ENCODE peak calls at places on chromosomes 16 and 17, in four cellular contexts. X, L, N and S are unnamed samples.

GRCh38 chr17:75649687-75650086 is 16.5 kb downstream of the SMIM5 start:
- DNase-seq in L (no peak), X (no peak), N (no peak), S (no peak)

GRCh38 chr17:62064029-62064790 is 868 bp downstream of the MED13 start:
- DNase-seq in X (no peak), N (no peak), L (no peak), S (no peak)

GRCh38 chr16:51755039-51755501 is 604.0 kb upstream of the SALL1 start:
- DNase-seq in L (no peak), X (no peak), N (no peak), S (no peak)

GRCh38 chr17:9475259-9475658 is 100.4 kb downstream of the STX8 start:
- DNase-seq in X (no peak), N (no peak), L (no peak), S (no peak)

GRCh38 chr16:68444058-68444657 is 4.2 kb downstream of the SMPD3 start:
- DNase-seq in N (peak; percentile 20), L (no peak), X (no peak), S (no peak)

GRCh38 chr16:12794486-12795399 is 8.9 kb downstream of the CPPED1 start:
- DNase-seq in N (peak; percentile 52), X (no peak), L (no peak), S (no peak)

GRCh38 chr17:78739331-78739853 is 42.7 kb downstream of the CYTH1 start:
- DNase-seq in N (no peak), L (no peak), X (no peak), S (no peak)

GRCh38 chr16:25707982-25708583 is 16.3 kb downstream of the HS3ST4 start:
- DNase-seq in L (no peak), X (peak; percentile 33), N (peak; percentile 50), S (peak; percentile 16)

GRCh38 chr16:74455213-74455612 is 33.9 kb upstream of the CLEC18B start:
- DNase-seq in L (no peak), N (no peak), X (no peak), S (no peak)

GRCh38 chr16:22103371-22103890 is 11.1 kb downstream of the VWA3A start:
- DNase-seq in L (no peak), N (no peak), X (no peak), S (no peak)

GRCh38 chr16:22093952-22094351 is 1.6 kb downstream of the VWA3A start:
- DNase-seq in L (no peak), X (no peak), N (no peak), S (no peak)

GRCh38 chr16:22099256-22099975 is 7.1 kb downstream of the VWA3A start:
- DNase-seq in L (no peak), N (no peak), X (no peak), S (no peak)

GRCh38 chr16:22098538-22099255 is 6.4 kb downstream of the VWA3A start:
- DNase-seq in N (peak; percentile 72), L (no peak), X (peak; percentile 71), S (no peak)
- TF ChIP-seq TAF1 in N (no peak), L (no peak), X (no peak), S (no peak)

DNA sequence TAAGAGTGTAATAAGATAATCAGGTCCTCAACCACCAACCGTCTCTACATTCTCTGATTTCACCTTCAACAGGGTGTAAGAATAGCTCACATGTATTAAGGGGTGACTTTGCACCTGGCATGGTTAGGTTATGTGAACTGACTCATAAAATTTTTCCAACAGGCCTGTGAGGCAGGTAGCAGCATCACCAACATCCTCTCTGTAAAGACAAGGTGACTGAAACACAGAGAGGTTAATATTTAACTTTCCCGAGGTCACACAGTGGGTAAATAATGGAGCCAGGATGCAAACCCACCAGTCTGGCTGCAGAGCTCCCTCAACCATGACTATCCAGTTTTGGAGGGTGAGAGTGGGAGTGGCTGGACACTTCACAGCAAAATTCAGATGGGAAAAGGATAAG is 317.2 kb downstream of the C16orf95 start:
- DNase-seq in X (no peak), N (no peak), L (no peak), S (no peak)
- TF ChIP-seq TAF1 in X (no peak), N (no peak), L (no peak), S (no peak)

GRCh38 chr17:66903781-66904180 is 60.7 kb upstream of the CACNG4 start:
- DNase-seq in X (no peak), N (no peak), L (no peak), S (no peak)

GRCh38 chr17:66909811-66910210 is 54.7 kb upstream of the CACNG4 start:
- DNase-seq in X (no peak), N (no peak), L (no peak), S (no peak)

GRCh38 chr17:66910651-66911285 is 53.7 kb upstream of the CACNG4 start:
- DNase-seq in N (no peak), L (no peak), X (no peak), S (no peak)

GRCh38 chr17:66904760-66905637 is 59.5 kb upstream of the CACNG4 start:
- DNase-seq in N (no peak), L (no peak), X (peak; percentile 81), S (no peak)

GRCh38 chr17:66906321-66907278 is 57.9 kb upstream of the CACNG4 start:
- DNase-seq in L (peak; percentile 42), X (peak; percentile 87), N (peak; percentile 68), S (peak; percentile 48)
- TF ChIP-seq TAF1 in L (no peak), X (no peak), N (no peak), S (no peak)

DNA sequence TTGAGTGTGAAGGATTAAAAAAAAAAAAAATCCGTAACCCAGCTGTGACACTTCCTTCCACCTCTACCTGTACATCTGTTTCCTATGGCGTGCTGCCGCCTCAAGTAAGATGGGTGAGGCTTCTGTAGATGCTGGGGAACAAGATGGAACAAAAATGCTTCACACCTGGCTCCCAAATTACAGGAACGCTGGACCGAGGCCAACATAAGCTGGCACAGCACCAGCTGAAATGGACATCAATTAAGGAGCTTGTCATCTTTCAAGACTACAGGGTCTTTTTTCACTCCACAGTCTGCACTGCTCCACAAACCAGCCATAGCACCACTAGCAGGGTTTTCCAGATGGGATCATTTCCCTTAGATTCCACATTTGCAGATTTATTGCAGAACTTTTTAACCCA is 96.0 kb downstream of the HIC1 start:
- DNase-seq in L (no peak), X (no peak), N (no peak), S (no peak)
- TF ChIP-seq TAF1 in L (no peak), X (no peak), N (no peak), S (no peak)

GRCh38 chr16:28846080-28846932 is at the start of gene TUFM:
- DNase-seq in X (peak; percentile 97), L (peak; percentile 97), N (peak; percentile 96), S (peak; percentile 96)
- TF ChIP-seq TAF1 in X (peak; percentile 88), L (peak; percentile 64), N (peak; percentile 77), S (peak; percentile 82)

GRCh38 chr16:27720731-27721547 is 171.0 kb downstream of the KATNIP start:
- DNase-seq in X (no peak), N (no peak), L (no peak), S (no peak)
- TF ChIP-seq TAF1 in X (no peak), N (no peak), L (no peak), S (no peak)

GRCh38 chr16:77696149-77696548 is 26.2 kb upstream of the NUDT7 start:
- DNase-seq in L (no peak), X (no peak), N (peak; percentile 27), S (no peak)
- TF ChIP-seq TAF1 in L (no peak), X (no peak), N (no peak), S (no peak)

DNA sequence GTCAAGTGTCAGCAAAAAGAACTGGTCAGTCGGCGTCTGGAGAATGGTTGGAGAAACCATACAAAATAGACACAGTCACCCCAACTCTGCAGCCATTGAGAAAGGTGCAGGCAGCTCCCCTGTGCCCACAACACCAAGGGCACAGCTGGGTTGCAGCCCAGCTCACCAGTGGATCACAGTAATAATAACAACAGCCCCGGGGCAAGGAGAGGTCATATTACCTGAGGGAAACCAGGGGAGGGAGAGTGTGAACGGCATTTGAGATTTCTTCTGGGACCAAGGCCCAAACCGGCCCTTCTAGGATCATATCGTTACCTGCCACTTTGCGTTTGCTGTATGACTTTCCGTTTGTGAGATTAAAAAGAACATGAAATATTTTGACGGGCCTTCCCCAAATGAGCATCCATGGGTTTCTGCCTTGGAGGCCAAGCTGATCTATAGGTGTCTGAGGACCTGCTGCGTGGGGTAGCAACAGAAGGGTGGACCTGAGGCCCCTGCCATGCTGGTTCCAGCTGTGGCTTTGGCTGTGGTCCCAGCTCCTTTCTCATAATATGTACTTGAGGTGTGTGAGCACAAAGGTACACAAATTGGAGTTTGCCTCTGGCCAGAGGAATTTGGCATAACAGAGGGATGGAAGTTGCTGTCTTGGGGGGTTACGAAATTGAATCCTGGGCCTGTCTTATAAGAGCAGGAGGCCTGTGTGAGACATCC is 154.6 kb downstream of the CMIP start:
- DNase-seq in L (no peak), X (no peak), N (no peak), S (no peak)
- TF ChIP-seq TAF1 in L (no peak), X (no peak), N (no peak), S (no peak)

DNA sequence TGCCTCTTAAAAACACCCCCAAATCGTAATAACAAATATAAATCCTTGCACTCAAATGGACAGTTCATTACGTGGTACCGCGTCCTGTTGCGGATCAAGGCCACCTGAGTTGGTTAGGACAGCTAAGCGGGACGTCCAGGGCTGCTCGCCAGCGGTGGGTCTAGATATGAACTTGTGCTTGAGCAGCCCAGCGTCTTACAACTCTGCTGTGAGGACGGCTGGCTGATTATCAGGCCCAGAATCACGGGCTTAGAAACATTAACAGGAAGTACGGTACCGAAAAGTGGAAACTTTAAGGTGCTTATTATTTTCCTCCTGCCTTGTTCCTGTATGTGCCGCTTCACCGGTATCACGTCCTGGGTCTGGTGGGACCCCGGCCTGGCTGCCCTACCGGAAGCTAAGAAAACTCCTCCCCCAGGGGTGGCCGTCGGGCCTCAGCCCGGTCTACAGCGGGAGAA is 832 bp upstream of the SRRM2 start:
- DNase-seq in X (peak; percentile 89), N (peak; percentile 91), L (peak; percentile 89), S (peak; percentile 84)
- TF ChIP-seq TAF1 in X (no peak), N (no peak), L (no peak), S (no peak)